ENCODE peak calls at places on chromosomes 11 and 22, in nine cellular contexts. C, D, Y, V, M, E, L, T and S are unnamed samples.

GRCh38 chr11:104163100-104164027 is 583 bp downstream of the PDGFD start:
- DNase-seq in C (no peak), D (no peak), Y (no peak), V (peak), M (no peak), E (no peak), L (no peak), T (no peak), S (no peak)

GRCh38 chr22:40121463-40121862 is 56.3 kb upstream of the TNRC6B start:
- DNase-seq in C (no peak), D (no peak), Y (peak), V (no peak), M (no peak), E (no peak), L (no peak), T (no peak), S (no peak)

GRCh38 chr22:19799322-19800190 is 39.0 kb downstream of the TBX1 start:
- DNase-seq in C (no peak), D (no peak), Y (no peak), V (no peak), M (no peak), E (no peak), L (no peak), T (peak), S (no peak)

GRCh38 chr11:88194990-88195389 is 19.7 kb upstream of the RAB38 start:
- DNase-seq in C (no peak), D (no peak), Y (no peak), V (no peak), M (no peak), E (no peak), L (no peak), T (no peak), S (no peak)

GRCh38 chr11:12784987-12785386 is 110.8 kb downstream of the TEAD1 start:
- DNase-seq in C (no peak), D (no peak), Y (no peak), V (no peak), M (no peak), E (no peak), L (no peak), T (no peak), S (no peak)

GRCh38 chr11:27215471-27216267 is 147.3 kb downstream of the CCDC34 start:
- DNase-seq in C (no peak), D (no peak), Y (no peak), V (no peak), M (no peak), E (no peak), L (no peak), T (no peak), S (no peak)

GRCh38 chr11:112163875-112164521 is at the start of gene IL18:
- DNase-seq in C (no peak), D (peak), Y (no peak), V (no peak), M (no peak), E (peak), L (no peak), T (no peak), S (no peak)

GRCh38 chr22:30829901-30830550 is 135.4 kb downstream of the OSBP2 start:
- DNase-seq in C (no peak), D (peak), Y (no peak), V (no peak), M (no peak), E (no peak), L (peak), T (peak), S (peak)

GRCh38 chr11:132604446-132604845 is 927.9 kb downstream of the OPCML start:
- DNase-seq in C (no peak), D (no peak), Y (no peak), V (no peak), M (no peak), E (no peak), L (no peak), T (peak), S (no peak)

GRCh38 chr11:126628790-126629621 is 273.5 kb downstream of the ST3GAL4 start:
- DNase-seq in C (peak), D (no peak), Y (peak), V (no peak), M (no peak), E (no peak), L (no peak), T (no peak), S (no peak)

GRCh38 chr22:44392446-44392921 is 79.7 kb upstream of the SHISAL1 start:
- DNase-seq in C (no peak), D (peak), Y (no peak), V (no peak), M (no peak), E (no peak), L (peak), T (no peak), S (no peak)

GRCh38 chr11:102683277-102683676 is 22.3 kb downstream of the MMP27 start:
- DNase-seq in C (no peak), D (peak), Y (peak), V (no peak), M (no peak), E (no peak), L (no peak), T (no peak), S (no peak)

GRCh38 chr11:6612008-6612815 is at the start of gene TAF10:
- DNase-seq in C (peak), D (peak), Y (peak), V (peak), M (peak), E (peak), L (peak), T (peak), S (peak)

GRCh38 chr11:26626346-26626745 is 54.3 kb upstream of the MUC15 start:
- DNase-seq in C (no peak), D (no peak), Y (no peak), V (no peak), M (no peak), E (no peak), L (no peak), T (no peak), S (no peak)

GRCh38 chr22:46028069-46028991 is 51.4 kb upstream of the WNT7B start:
- DNase-seq in C (no peak), D (no peak), Y (no peak), V (no peak), M (no peak), E (no peak), L (no peak), T (no peak), S (no peak)

GRCh38 chr22:45190473-45190872 is 26.7 kb downstream of the NUP50 start:
- DNase-seq in C (no peak), D (no peak), Y (no peak), V (no peak), M (no peak), E (no peak), L (no peak), T (no peak), S (no peak)

GRCh38 chr11:95698939-95699562 is 90.5 kb downstream of the FAM76B start:
- DNase-seq in C (no peak), D (no peak), Y (no peak), V (no peak), M (no peak), E (peak), L (peak), T (no peak), S (no peak)

GRCh38 chr11:126727381-126727780 is 273.2 kb downstream of the KIRREL3 start:
- DNase-seq in C (no peak), D (no peak), Y (no peak), V (no peak), M (no peak), E (no peak), L (no peak), T (no peak), S (no peak)